ENCODE peak calls at places on chromosomes 7 and 10, in five cellular contexts. T, Z, C, F and Y are unnamed samples.

GRCh38 chr7:47481656-47482012 is 100.3 kb downstream of the TNS3 start:
- DNase-seq in C (no peak), Z (no peak), T (no peak), F (no peak), Y (no peak)

GRCh38 chr7:50185951-50186697 is 93.1 kb upstream of the ZPBP start:
- DNase-seq in F (no peak), C (no peak), Z (no peak), T (no peak), Y (no peak)

GRCh38 chr10:43574035-43574892 is at the start of gene ZNF239:
- DNase-seq in Z (peak), F (peak), T (no peak), C (no peak), Y (peak)

GRCh38 chr10:24908793-24909423 is 43.5 kb downstream of the PRTFDC1 start:
- DNase-seq in C (no peak), T (peak), F (no peak), Z (peak), Y (no peak)

GRCh38 chr10:35412900-35413491 is 76.7 kb downstream of the CCNY start:
- DNase-seq in Z (peak), F (no peak), C (no peak), T (no peak), Y (no peak)

GRCh38 chr7:90626011-90626410 is 29.9 kb downstream of the CDK14 start:
- DNase-seq in T (no peak), F (no peak), Z (peak), C (no peak), Y (no peak)

GRCh38 chr7:24763303-24763901 is 6.1 kb upstream of the GSDME start:
- DNase-seq in Z (no peak), C (no peak), T (no peak), F (no peak), Y (no peak)

GRCh38 chr7:1919539-1920265 is 249.6 kb downstream of the ELFN1 start:
- DNase-seq in Z (peak), F (no peak), C (no peak), T (peak), Y (no peak)

GRCh38 chr7:157712666-157713235 is 375.9 kb downstream of the DNAJB6 start:
- DNase-seq in Z (no peak), F (no peak), C (no peak), T (no peak), Y (no peak)

GRCh38 chr10:47078393-47079163 is 167.3 kb downstream of the PTPN20 start:
- DNase-seq in T (no peak), F (no peak), C (no peak), Z (no peak), Y (peak)

GRCh38 chr10:60531006-60531405 is 141.3 kb upstream of the ANK3 start:
- DNase-seq in F (no peak), C (no peak), T (no peak), Z (no peak), Y (no peak)

GRCh38 chr7:124992881-124993562 is 63.4 kb upstream of the POT1 start:
- DNase-seq in Z (peak), T (no peak), F (peak), C (no peak), Y (no peak)

GRCh38 chr7:107147464-107148214 is 21.2 kb upstream of the HBP1 start:
- DNase-seq in T (peak), F (peak), Z (peak), C (no peak), Y (peak)

GRCh38 chr7:1210321-1210978 is 22.2 kb upstream of the UNCX start:
- DNase-seq in F (no peak), Z (no peak), T (no peak), C (no peak), Y (peak)

GRCh38 chr10:1715821-1716220 is 21.5 kb downstream of the ADARB2 start:
- DNase-seq in C (peak), Z (no peak), F (no peak), T (no peak), Y (no peak)

GRCh38 chr7:25949672-25950487 is 202.1 kb upstream of the NFE2L3 start:
- DNase-seq in F (peak), Z (no peak), T (peak), C (no peak), Y (no peak)

GRCh38 chr10:84537447-84537931 is 209.1 kb downstream of the CCSER2 start:
- DNase-seq in Z (peak), T (peak), F (peak), C (no peak), Y (peak)

GRCh38 chr10:94735197-94735596 is 27.3 kb upstream of the CYP2C19 start:
- DNase-seq in F (no peak), Z (no peak), T (no peak), C (no peak), Y (no peak)

GRCh38 chr10:112304460-112304859 is 21.3 kb downstream of the TECTB start:
- DNase-seq in C (no peak), F (no peak), T (peak), Z (peak), Y (no peak)

GRCh38 chr7:2106920-2107319 is 125.8 kb downstream of the MAD1L1 start:
- DNase-seq in T (no peak), Z (peak), C (no peak), F (no peak), Y (peak)

GRCh38 chr7:130277763-130278643 is 11.3 kb downstream of the CPA2 start:
- DNase-seq in C (no peak), F (no peak), T (peak), Z (peak), Y (peak)

GRCh38 chr10:71366710-71367109 is 30.0 kb upstream of the CDH23 start:
- DNase-seq in Z (no peak), F (no peak), T (no peak), C (no peak), Y (no peak)

GRCh38 chr7:132751282-132751647 is 175.0 kb upstream of the PLXNA4 start:
- DNase-seq in T (no peak), Z (no peak), F (no peak), C (no peak), Y (no peak)

GRCh38 chr10:86644412-86645110 is 9.8 kb upstream of the OPN4 start:
- DNase-seq in F (no peak), C (peak), T (peak), Z (peak), Y (peak)

GRCh38 chr10:90779573-90779972 is 78.3 kb downstream of the HTR7 start:
- DNase-seq in Z (peak), F (peak), C (no peak), T (peak), Y (no peak)

DNA sequence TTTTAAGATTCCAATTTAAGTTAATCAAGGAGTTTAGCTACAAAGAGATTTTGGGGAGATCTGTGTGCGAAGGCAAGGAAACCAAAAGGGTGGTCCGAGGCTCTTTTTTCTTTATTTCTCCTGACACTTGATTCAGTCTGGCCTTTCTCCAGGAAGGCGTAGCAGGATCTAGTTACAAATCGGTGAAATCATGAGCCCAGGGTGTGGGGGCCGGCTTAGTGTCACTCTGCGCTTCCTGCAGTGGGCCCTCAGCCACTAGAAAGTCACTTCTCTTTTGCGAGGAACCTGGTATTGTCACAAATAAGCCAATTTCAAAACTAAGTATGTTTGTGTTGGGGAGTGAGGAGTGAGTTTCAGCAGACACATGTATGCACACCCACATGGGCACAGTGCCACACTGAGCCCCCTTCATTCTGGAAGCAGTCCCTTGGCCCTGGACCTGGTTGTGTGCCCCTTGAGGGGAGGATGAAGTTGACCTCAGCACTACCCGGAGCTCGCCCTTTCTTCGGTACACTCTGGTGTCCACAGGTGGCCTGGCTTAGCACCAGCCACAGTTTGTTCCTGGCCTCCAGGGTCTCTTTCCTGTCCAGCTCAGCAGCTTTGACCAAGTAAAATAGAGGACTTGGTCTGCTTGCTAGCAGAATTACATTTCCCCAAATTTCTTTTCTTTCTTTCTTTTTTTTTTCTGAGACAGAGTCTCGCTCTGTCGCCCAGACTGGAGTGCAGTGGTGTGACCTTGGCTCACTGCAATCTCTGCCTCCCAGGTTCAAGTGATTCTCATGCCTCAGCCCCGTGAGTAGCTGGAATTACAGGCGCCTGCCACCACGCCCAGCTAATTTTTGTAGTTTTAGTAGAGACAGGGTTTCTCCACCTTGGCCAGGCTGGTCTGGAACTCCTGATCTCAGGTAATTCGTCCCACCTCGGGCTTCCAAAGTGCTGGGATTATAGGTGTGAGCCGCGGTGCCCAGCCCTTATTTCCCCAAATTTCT is 84.0 kb upstream of the BTBD16 start:
- DNase-seq in T (no peak), Z (peak), C (no peak), F (no peak), Y (no peak)
- TF ChIP-seq MXI1 in T (no peak), Z (no peak), C (no peak), F (no peak), Y (no peak)

DNA sequence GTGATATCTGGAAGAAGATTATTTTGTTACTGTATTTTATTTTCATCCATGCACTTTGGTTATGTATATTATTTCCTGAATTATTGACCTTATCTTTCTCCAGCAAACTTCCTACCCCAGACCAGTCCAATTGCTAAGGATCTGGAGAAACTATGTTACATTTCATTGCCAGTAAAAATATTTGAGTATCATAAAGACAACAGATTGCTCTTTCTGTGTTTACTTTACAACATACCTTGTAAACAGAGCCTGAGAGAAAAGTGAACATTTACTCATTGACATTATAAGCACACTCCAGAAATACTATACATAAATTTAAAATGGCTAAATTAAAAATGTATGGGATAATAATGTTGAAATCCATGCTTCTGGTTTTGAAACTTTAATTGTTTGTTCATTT is 186.2 kb upstream of the FAM3C start:
- DNase-seq in T (no peak), F (no peak), C (no peak), Z (no peak), Y (no peak)
- TF ChIP-seq MXI1 in T (no peak), F (no peak), C (no peak), Z (no peak), Y (no peak)

GRCh38 chr10:76251773-76252617 is 820.6 kb downstream of the LRMDA start:
- DNase-seq in Z (peak), F (no peak), T (no peak), C (no peak), Y (no peak)
- TF ChIP-seq MXI1 in Z (no peak), F (no peak), T (no peak), C (no peak), Y (no peak)

DNA sequence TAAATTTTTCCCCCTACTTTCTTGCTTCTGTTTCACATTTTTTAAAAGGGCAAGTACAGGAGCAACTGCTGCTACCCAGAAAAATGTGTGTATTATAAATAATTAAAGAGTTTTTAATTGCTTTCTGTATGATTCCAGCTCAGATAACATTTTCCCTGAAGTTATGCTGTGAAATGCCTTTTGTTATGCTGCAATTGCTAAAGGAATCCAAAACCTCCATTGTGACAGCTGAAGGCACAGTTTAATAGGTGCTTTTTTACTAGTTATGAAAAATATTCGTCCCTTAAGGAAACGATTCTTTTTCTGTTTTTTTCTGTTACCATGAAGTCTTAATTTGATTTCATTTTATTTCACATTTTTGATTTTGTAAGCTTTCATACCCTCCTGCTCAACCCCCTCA is 83.2 kb downstream of the ZNRF2 start:
- DNase-seq in C (no peak), Z (no peak), F (no peak), T (no peak), Y (no peak)
- TF ChIP-seq MXI1 in C (no peak), Z (no peak), F (no peak), T (no peak), Y (no peak)

DNA sequence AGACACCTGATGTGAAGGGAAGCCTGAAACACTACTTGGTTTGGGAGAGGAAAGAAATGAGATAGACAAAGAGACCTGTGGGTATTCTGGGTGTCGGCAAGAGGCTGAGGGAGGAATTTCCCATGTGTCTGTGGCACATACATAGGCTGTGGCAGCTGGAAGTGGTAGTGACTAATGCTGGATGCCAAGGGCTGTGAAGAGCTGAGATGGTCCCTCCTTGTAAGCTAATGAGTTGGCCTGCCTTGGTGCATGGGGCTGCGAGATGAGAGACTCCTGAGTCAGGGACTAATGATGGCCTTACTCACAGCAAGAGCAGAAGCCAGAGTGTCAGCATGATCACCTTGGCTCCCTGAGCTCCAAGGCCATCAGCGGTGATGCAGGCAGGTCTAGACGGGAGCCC is 119.0 kb upstream of the EEPD1 start:
- DNase-seq in Z (peak), C (no peak), T (no peak), F (no peak), Y (no peak)
- TF ChIP-seq MXI1 in Z (no peak), C (no peak), T (no peak), F (no peak), Y (no peak)